ENCODE peak calls at places on chromosomes 13 and 19, in nine cellular contexts. X, Y, N, T, G, I, Z, U and E are unnamed samples. For H3K4me1, the result is how much of the 10 kb centered on the place peaks cover.

GRCh38 chr19:18021121-18021755 is 13.3 kb downstream of the ARRDC2 start:
- DNase-seq in U (peak), X (peak), I (no peak), Z (peak), T (peak), G (no peak), Y (no peak), N (peak), E (peak)

GRCh38 chr13:46179576-46180368 is 2.2 kb downstream of the LCP1 start:
- DNase-seq in T (no peak), Z (no peak), G (no peak), Y (no peak), I (peak), U (no peak), X (no peak), N (no peak), E (no peak)

GRCh38 chr19:39819786-39820185 is 14.2 kb downstream of the DYRK1B start:
- DNase-seq in Z (no peak), Y (no peak), I (no peak), T (no peak), N (no peak), U (no peak), G (no peak), X (no peak), E (no peak)

GRCh38 chr13:45541806-45542205 is 73.7 kb downstream of the ERICH6B start:
- DNase-seq in G (no peak), X (no peak), I (no peak), Y (no peak), N (peak), Z (no peak), T (no peak), U (no peak), E (no peak)

GRCh38 chr13:103605546-103606326 is 539.5 kb upstream of the SLC10A2 start:
- DNase-seq in X (no peak), N (no peak), G (no peak), T (no peak), U (no peak), Y (no peak), I (no peak), Z (no peak), E (no peak)

GRCh38 chr13:112822851-112823250 is 133.0 kb downstream of the ATP11A start:
- DNase-seq in T (no peak), X (peak), Y (no peak), G (no peak), N (no peak), U (no peak), Z (peak), I (no peak), E (peak)

GRCh38 chr13:47112900-47113299 is 216.0 kb upstream of the HTR2A start:
- DNase-seq in Z (no peak), X (no peak), G (no peak), T (no peak), U (no peak), N (no peak), I (no peak), Y (no peak), E (no peak)

GRCh38 chr13:73109288-73109899 is 50.6 kb downstream of the KLF5 start:
- DNase-seq in X (no peak), T (no peak), Y (no peak), U (no peak), I (no peak), Z (no peak), N (no peak), G (no peak), E (no peak)

GRCh38 chr13:107205318-107206112 is 637.6 kb upstream of the ARGLU1 start:
- DNase-seq in U (peak), Z (peak), I (peak), G (peak), Y (peak), N (peak), X (no peak), T (peak), E (peak)

GRCh38 chr13:45411226-45411625 is 6.9 kb downstream of the SLC25A30 start:
- DNase-seq in G (no peak), I (no peak), T (no peak), U (no peak), N (no peak), Y (no peak), X (no peak), Z (no peak), E (no peak)

GRCh38 chr13:29936051-29936813 is 85.8 kb upstream of the UBL3 start:
- DNase-seq in Z (no peak), U (peak), T (no peak), N (no peak), X (no peak), Y (no peak), G (no peak), I (no peak), E (no peak)

DNA sequence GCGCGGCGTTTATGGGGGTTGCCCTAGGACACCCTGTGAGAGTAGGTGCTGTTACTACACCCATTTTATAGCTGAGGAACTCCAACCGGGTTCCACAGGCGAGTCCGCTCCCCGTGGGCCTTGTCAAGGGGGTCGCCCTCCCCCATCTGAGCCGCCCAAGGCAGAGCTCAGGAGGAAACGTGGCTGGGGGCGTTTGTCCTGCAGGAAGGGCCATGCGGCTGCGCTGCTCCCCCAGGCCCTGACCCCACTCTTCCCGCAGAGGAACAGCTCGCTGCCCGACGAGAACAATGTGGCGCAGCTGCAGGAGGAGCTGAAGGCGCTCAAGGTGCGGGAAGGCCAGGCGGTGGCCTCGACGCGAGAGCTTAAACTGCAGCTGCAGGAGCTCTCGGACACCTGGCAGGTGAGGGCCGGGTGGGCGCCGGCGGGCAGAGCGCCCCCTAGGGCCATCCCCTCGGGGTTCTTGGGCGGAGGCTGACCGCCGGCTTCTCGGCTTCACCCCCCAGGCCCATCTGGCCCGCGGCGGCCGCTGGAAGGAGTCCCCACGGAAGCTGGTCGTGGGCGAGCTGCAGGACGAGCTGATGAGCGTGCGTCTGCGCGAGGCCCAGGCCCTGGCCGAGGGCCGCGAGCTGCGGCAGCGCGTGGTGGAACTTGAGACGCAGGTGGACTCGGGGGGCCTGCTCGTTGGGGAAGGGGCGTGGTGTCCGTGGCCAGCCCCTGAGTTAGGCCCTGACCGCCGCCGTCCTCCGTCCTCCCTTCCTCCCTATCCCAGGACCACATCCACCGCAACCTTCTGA is 12.4 kb downstream of the PRR36 start:
- DNase-seq in T (no peak), G (peak), Z (no peak), N (no peak), I (no peak), U (no peak), X (no peak), Y (no peak), E (no peak)
- H3K4me1 ChIP-seq in T (under half), G (under half), Z (under half), N (under half), I (under half), U (under half), X (under half), Y (half or more), E (under half)

DNA sequence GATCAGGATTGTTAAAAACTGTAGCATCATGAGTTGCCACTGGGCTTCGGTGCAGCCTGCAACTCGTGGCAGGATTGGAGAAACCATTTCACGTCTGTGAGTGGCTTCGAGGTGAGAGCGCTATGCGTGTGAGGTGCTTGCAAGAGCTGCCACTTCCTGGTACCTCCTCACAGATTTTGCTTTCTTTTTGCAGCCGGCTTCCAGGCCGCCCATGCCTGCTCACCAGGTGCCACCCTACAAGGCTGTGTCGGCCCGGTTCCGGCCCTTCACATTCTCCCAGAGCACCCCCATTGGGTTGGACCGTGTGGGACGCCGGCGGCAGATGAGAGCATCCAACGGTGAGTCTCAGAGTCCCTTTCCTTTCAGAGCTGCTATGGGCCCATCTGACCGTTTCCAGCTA is 57.9 kb upstream of the C1QTNF9 start:
- DNase-seq in G (no peak), I (peak), N (no peak), Y (no peak), T (no peak), Z (no peak), X (peak), U (no peak), E (no peak)
- H3K4me3 ChIP-seq in G (no peak), I (peak), N (no peak), Y (no peak), T (no peak), Z (no peak), X (no peak), U (no peak), E (no peak)

DNA sequence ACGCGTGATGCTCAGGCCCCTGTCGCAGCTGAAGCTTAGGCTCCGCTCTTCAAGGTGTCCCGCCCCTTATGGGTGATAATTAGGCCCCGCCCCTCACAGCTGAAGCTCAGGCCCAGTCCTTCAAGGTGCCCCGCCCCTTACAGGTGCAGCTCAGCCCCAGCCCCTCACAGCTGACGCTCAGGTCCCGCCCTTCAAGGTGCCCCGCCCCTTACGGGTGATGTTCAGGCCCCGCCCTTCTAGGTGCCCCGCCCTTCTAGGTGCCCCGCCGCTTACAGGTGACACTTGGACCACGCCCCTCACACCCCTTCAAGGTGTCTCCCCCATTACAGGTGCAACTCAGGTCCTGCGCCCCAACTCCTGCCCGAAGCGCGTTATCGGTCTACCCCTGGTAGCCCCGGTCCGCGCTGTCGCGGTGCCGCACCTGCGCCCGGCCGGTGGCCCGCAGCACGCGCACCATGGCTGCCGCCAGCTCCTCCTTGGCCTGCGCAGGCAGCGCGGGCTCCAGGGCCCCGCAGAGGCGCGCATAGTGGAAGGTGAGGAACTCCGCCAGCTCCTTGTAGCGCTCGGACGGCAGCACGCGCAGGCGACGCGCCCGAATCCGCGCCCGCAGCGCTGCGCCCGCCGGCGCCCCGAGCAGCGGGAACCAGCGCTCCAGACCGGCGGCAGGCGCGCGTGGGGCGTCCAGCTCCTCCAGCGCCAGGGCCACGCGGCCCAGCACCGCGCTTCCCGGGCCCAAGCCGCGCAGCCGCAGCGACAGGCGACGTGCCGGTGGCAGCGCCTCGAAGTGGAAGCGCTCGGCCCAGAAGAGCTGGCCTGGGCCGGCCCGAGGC is 7.3 kb downstream of the RASAL3 start:
- DNase-seq in U (no peak), G (peak), T (no peak), N (peak), I (no peak), X (no peak), Y (peak), Z (no peak), E (no peak)
- H3K4me1 ChIP-seq in U (under half), G (under half), T (under half), N (under half), I (under half), X (under half), Y (under half), Z (under half), E (under half)

GRCh38 chr19:4557971-4558941 is 1.2 kb downstream of the SEMA6B start:
- DNase-seq in U (no peak), G (peak), Y (peak), X (no peak), T (no peak), Z (no peak), N (peak), I (no peak), E (no peak)

GRCh38 chr19:4555657-4556561 is 3.6 kb downstream of the SEMA6B start:
- DNase-seq in N (no peak), Z (no peak), Y (no peak), T (no peak), G (no peak), U (no peak), I (no peak), X (no peak), E (no peak)

GRCh38 chr19:4559569-4559968 is at the start of gene SEMA6B:
- DNase-seq in Z (peak), X (no peak), G (no peak), T (no peak), I (no peak), N (no peak), U (no peak), Y (no peak), E (no peak)

GRCh38 chr19:4556574-4557185 is 2.8 kb downstream of the SEMA6B start:
- DNase-seq in G (peak), T (no peak), U (no peak), N (no peak), X (no peak), Y (peak), I (no peak), Z (no peak), E (no peak)

GRCh38 chr19:4557186-4557970 is 2.1 kb downstream of the SEMA6B start:
- DNase-seq in I (no peak), N (no peak), T (no peak), Z (no peak), U (no peak), G (no peak), X (no peak), Y (no peak), E (no peak)
- H3K4me3 ChIP-seq in I (no peak), N (no peak), T (no peak), Z (no peak), U (no peak), G (no peak), X (peak), Y (no peak), E (no peak)